ENCODE peak calls at places on chromosome 11, in ten cellular contexts. J is cardiac fibroblast, Q is astrocyte of the cerebellum, R is fibroblast of the aortic adventitia, W is fibroblast of mammary gland, E is spleen, Z is body of pancreas, K is fibroblast of villous mesenchyme, B is lower lobe of right lung, M is A549. O is an unnamed sample.

GRCh38 chr11:106421673-106422292 is 344.3 kb downstream of the AASDHPPT start:
- DNase-seq in R (no peak), Q (no peak), Z (no peak), K (no peak), W (no peak), E (no peak), B (no peak), M (no peak), J (no peak), O (no peak)

GRCh38 chr11:45927332-45927683 is 4.9 kb downstream of the LARGE2 start:
- DNase-seq in Q (no peak), R (no peak), M (no peak), K (no peak), B (no peak), W (no peak), E (peak), Z (no peak), J (no peak), O (no peak)

GRCh38 chr11:17494019-17494418 is 17.4 kb upstream of the ABCC8 start:
- DNase-seq in E (no peak), J (no peak), K (no peak), Z (no peak), M (no peak), R (no peak), B (no peak), Q (no peak), W (no peak), O (no peak)

GRCh38 chr11:74170694-74171629 is at the start of the genes C2CD3 and PPME1:
- DNase-seq in E (peak), B (peak), Z (peak), J (peak), W (peak), M (peak), Q (peak), K (peak), R (peak), O (peak)

GRCh38 chr11:7677071-7677470 is 3.8 kb upstream of the CYB5R2 start:
- DNase-seq in J (peak), W (peak), Z (no peak), B (no peak), K (peak), E (no peak), M (peak), R (peak), Q (peak), O (peak)

GRCh38 chr11:86463120-86463519 is 88.4 kb downstream of the CCDC81 start:
- DNase-seq in Z (no peak), J (no peak), B (no peak), R (no peak), Q (no peak), K (no peak), M (no peak), W (no peak), E (no peak), O (no peak)

GRCh38 chr11:16191212-16191851 is 165.0 kb downstream of the SOX6 start:
- DNase-seq in Z (no peak), B (no peak), M (peak), E (no peak), Q (no peak), J (no peak), K (no peak), W (no peak), R (no peak), O (no peak)

GRCh38 chr11:76793834-76794291 is 10.7 kb downstream of the TSKU start:
- DNase-seq in M (no peak), Q (no peak), J (no peak), K (no peak), R (no peak), Z (no peak), W (no peak), B (no peak), E (peak), O (no peak)

GRCh38 chr11:126061707-126062678 is 673 bp downstream of the CDON start:
- DNase-seq in W (peak), Q (no peak), E (peak), M (peak), B (no peak), Z (peak), J (peak), R (peak), K (peak), O (no peak)

GRCh38 chr11:116578971-116579687 is 193.7 kb downstream of the BUD13 start:
- DNase-seq in J (no peak), K (no peak), M (no peak), Z (no peak), Q (no peak), W (peak), R (peak), E (no peak), B (no peak), O (no peak)

GRCh38 chr11:3807856-3808845 is at the start of gene PGAP2:
- DNase-seq in B (peak), Z (peak), R (peak), Q (no peak), E (peak), M (peak), W (peak), K (peak), J (peak), O (no peak)

GRCh38 chr11:69750875-69751597 is 24.1 kb downstream of the FGF4 start:
- DNase-seq in E (no peak), W (no peak), Z (no peak), M (no peak), J (no peak), B (no peak), K (no peak), Q (no peak), R (no peak), O (no peak)

GRCh38 chr11:92536895-92537294 is 312.3 kb downstream of the FAT3 start:
- DNase-seq in Z (no peak), B (no peak), K (no peak), R (no peak), M (no peak), Q (no peak), W (no peak), J (no peak), E (no peak), O (no peak)

GRCh38 chr11:35099278-35100018 is 39.5 kb upstream of the CD44 start:
- DNase-seq in B (no peak), W (peak), J (peak), Z (no peak), M (no peak), R (peak), K (peak), Q (no peak), E (no peak), O (no peak)

GRCh38 chr11:113213549-113213948 is 100.8 kb upstream of the TTC12 start:
- DNase-seq in B (no peak), K (no peak), Q (no peak), R (no peak), M (no peak), J (no peak), W (no peak), Z (peak), E (no peak), O (no peak)

GRCh38 chr11:9461068-9461759 is 402 bp downstream of the ZNF143 start:
- DNase-seq in J (peak), K (peak), W (peak), E (peak), B (peak), M (peak), Q (peak), R (peak), Z (peak), O (peak)

GRCh38 chr11:99244613-99245012 is 223.9 kb downstream of the CNTN5 start:
- DNase-seq in K (no peak), W (no peak), R (no peak), Z (no peak), E (no peak), M (no peak), B (no peak), J (peak), Q (peak), O (no peak)

GRCh38 chr11:105181100-105181499 is 41.5 kb upstream of the CARD18 start:
- DNase-seq in R (peak), E (no peak), Z (no peak), B (no peak), J (peak), M (no peak), K (peak), Q (peak), W (peak), O (peak)

GRCh38 chr11:76209956-76210885 is 3.9 kb upstream of the WNT11 start:
- DNase-seq in W (peak), J (peak), R (peak), Z (peak), E (peak), B (peak), K (peak), Q (peak), M (peak), O (peak)

GRCh38 chr11:11373934-11374333 is 20.9 kb upstream of the CSNK2A3 start:
- DNase-seq in Z (no peak), K (no peak), J (no peak), R (no peak), E (no peak), M (no peak), W (no peak), B (no peak), Q (no peak), O (no peak)

GRCh38 chr11:134276396-134277175 is 407 bp downstream of the GLB1L3 start:
- DNase-seq in W (no peak), R (no peak), Q (no peak), Z (no peak), M (no peak), E (no peak), B (no peak), K (no peak), J (no peak), O (no peak)

GRCh38 chr11:127670372-127670771 is 669.8 kb upstream of the KIRREL3 start:
- DNase-seq in R (no peak), J (no peak), Z (no peak), M (no peak), Q (no peak), W (no peak), E (no peak), B (no peak), K (no peak), O (no peak)

GRCh38 chr11:78946945-78947914 is 372.6 kb upstream of the NARS2 start:
- DNase-seq in W (peak), Z (no peak), Q (no peak), J (no peak), K (peak), E (no peak), R (peak), B (no peak), M (no peak), O (no peak)
- TF ChIP-seq CTCF in W (no peak), Z (no peak), Q (no peak), J (no peak), K (no peak), E (no peak), R (no peak), B (no peak), M (no peak), O (no peak)

GRCh38 chr11:66314561-66315497 is 2.0 kb downstream of the CD248 start:
- DNase-seq in K (peak), B (no peak), M (no peak), R (no peak), Q (no peak), Z (no peak), E (no peak), W (no peak), J (no peak), O (no peak)
- H3K4me3 ChIP-seq in K (peak), B (peak), M (no peak), R (peak), Q (peak), Z (no peak), E (no peak), W (peak), J (peak), O (no peak)

DNA sequence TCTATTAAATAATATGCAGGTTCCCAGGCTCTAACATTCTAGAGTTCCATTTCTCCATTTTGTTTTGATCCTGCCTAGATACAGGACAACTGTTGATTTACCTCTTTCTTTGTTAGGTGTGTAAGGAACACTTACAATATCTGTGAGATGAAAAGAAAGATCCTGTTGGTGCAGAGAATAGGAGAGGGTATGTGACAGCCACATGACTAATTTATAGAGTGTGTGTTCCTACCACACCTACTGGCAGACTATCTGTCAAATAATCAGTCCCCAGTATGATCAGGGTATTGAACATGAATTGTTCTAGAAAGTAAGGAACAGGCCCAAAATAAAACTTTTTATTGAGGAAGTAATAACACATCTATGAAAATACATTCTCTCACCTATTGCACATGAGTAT is 10.2 kb downstream of the MMP10 start:
- DNase-seq in Q (no peak), W (no peak), R (no peak), Z (no peak), E (no peak), M (no peak), J (no peak), K (no peak), B (no peak), O (no peak)
- TF ChIP-seq CTCF in Q (no peak), W (no peak), R (no peak), Z (no peak), E (no peak), M (no peak), J (no peak), K (no peak), B (no peak), O (no peak)

GRCh38 chr11:118656563-118657165 is 22.8 kb downstream of the TREH start:
- DNase-seq in W (no peak), M (no peak), Z (no peak), K (no peak), B (no peak), Q (no peak), J (no peak), E (no peak), R (no peak), O (no peak)
- H3K4me3 ChIP-seq in W (no peak), M (no peak), Z (no peak), K (no peak), B (no peak), Q (no peak), J (no peak), E (no peak), R (no peak), O (no peak)

DNA sequence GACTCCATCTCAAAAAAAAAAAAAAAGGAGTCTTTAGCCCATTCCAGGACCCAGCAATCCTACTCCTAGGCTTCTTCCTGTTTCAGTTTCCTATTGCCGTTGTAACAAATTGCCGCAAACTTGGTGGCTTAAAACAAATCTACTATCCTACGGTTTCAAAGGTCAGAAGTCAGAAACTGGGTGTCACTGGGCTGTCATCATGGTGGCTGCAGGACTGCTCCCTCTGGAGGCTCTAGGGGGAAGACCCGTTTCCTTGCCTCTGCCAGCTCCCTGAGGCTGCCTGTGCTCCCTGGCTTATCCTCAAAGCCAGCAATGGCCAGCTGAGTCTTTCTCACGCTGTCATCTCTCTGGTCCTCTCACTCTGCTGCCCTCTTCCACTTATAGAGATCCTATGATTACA is 8.7 kb upstream of the DAGLA start:
- DNase-seq in Z (peak), K (no peak), E (no peak), R (no peak), Q (no peak), J (no peak), M (peak), B (no peak), W (no peak), O (no peak)
- TF ChIP-seq CTCF in Z (peak), K (peak), E (peak), R (no peak), Q (peak), J (peak), M (peak), B (peak), W (peak), O (peak)

DNA sequence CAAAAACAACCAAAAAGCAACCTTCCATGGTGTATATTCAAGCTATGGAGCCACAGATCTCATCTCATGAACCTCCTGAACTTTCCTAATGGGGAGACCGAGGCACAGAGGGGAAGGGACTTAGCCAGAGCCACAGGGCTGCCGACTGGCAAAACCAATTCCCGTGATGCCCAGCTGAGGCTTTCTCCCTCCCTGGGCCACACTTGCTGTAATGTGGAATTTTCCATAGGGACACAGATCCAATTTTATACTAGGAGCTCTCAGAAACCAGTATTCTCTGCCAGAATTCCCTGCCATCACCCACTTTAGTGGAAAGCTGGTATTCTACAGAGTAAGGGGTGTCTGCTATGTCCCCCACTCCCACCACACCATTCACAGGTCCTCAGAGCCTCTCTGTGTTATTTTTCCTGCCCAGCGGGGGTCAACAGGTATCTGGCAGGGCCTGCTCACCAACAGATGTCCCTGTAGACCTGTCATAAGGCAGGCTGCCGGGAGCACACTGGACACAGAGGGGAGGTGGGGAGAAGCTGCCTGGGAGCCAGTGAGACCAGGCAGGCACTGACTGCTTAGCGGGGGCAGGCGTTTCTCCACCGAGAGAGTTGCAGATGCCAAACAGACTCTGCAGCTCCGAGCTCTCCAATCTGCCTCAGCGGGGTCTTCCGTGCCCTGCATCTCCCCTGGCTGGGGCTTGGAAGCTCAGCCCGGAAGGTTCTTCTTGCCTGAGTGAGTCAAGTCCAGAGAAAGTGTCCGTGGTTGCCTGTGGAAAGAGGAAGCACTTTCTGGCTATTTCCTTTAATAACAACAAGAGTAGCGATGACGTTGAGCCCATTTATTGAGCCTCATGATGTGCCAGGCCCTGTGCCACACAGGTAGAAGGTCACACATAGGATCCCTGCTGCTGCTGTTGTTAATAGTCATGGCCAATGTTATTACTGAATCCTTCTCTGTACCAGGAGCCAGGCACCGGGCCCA is 26.3 kb downstream of the RPS6KA4 start:
- DNase-seq in B (no peak), R (no peak), Q (no peak), J (no peak), M (no peak), E (no peak), Z (no peak), K (no peak), W (no peak), O (no peak)
- H3K4me3 ChIP-seq in B (no peak), R (no peak), Q (no peak), J (no peak), M (no peak), E (no peak), Z (no peak), K (no peak), W (no peak), O (no peak)

DNA sequence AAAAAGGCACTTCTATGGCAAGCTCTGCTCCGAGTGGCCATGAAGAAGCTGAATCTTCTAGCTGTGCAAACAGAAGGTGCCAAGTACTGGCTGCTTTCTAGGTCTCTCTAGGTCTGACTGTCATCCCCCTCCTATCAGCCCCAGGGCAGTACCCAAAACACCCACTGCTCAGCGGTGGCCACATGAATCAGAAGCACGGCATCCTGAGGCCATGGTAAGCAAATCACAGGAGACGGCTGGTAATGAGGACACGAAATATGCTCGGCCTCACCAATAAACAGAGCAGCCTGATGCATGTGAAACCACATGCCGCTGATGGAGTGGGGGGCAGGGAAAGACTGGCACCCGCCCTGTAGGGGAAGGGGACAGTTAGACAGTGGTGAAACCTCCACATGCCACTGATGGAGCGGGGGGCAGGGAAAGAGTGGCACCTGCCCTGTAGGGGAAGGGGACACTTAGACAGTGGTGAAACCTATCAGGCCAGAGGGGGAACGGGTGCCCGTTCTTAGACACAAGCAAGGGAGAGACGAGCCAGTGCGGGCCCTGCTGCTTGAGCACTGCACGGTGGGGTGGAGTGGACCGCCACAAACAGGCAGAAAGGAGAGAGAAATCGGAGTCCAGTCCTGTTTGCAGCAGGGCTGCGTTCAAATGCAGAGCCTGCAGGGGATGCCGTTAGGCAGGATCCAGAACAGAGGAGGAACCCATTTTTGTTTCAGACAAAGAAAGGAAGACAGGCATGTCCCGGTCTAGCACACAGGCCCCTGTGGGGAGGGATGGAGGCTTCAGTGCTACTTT is 29.9 kb upstream of the MOB2 start:
- DNase-seq in W (no peak), K (no peak), R (no peak), Q (no peak), E (peak), M (no peak), J (peak), B (peak), Z (no peak), O (no peak)
- TF ChIP-seq CTCF in W (no peak), K (no peak), R (no peak), Q (no peak), E (no peak), M (no peak), J (peak), B (no peak), Z (no peak), O (no peak)

DNA sequence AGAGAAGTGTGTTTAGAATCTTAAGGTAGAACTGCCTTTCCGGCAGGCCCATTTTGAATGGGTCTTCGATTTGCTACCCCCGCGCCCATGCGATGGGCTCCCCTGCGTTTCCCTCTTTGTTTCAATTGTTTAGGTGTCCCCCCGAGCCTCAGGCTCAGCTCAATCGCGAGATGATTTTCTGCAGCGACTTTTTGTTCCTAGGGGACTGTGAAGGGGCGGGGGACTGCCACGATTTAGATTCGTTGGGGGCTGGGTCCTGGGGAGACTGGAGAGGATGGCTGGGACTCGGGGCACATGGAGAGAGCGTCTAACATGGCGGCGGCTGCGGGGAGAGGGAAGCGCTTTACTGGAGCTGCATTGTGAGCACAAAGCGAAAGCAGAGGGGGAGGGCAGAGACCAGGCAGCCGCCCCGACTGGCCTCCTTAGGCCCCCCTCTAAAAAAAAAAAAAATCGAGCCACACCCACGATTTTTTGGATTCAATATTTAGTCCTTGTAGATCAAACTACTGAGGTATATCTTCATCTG is 1.7 kb downstream of the CAPRIN1 start:
- DNase-seq in K (peak), Z (peak), R (peak), E (peak), Q (peak), B (peak), M (peak), J (peak), W (peak), O (no peak)
- H3K4me3 ChIP-seq in K (peak), Z (peak), R (peak), E (peak), Q (peak), B (peak), M (peak), J (peak), W (peak), O (peak)

O was measured in retinal pigment epithelial cell.